ENCODE peak calls at places on chromosome 2, in nine cellular contexts. One of them, this sample, is unnamed.

GRCh38 chr2:175877845-175878563 is 124.1 kb downstream of the LNPK start:
- DNase-seq in A549: peak
- DNase-seq in neural crest cell: no peak
- DNase-seq in IMR-90: peak
- DNase-seq in mesothelial cell of epicardium: no peak
- DNase-seq in breast epithelium: no peak
- DNase-seq in AG10803: peak
- DNase-seq in endothelial cell: no peak
- DNase-seq in tibial artery: peak
- DNase-seq in this sample: no peak

GRCh38 chr2:20728114-20728758 is 61.3 kb downstream of the GDF7 start:
- DNase-seq in A549: no peak
- DNase-seq in neural crest cell: no peak
- DNase-seq in IMR-90: peak
- DNase-seq in mesothelial cell of epicardium: no peak
- DNase-seq in breast epithelium: no peak
- DNase-seq in AG10803: peak
- DNase-seq in endothelial cell: peak
- DNase-seq in tibial artery: no peak
- DNase-seq in this sample: no peak

GRCh38 chr2:109380502-109381326 is 233.1 kb downstream of the SEPTIN10 start:
- DNase-seq in A549: no peak
- DNase-seq in neural crest cell: no peak
- DNase-seq in IMR-90: peak
- DNase-seq in mesothelial cell of epicardium: peak
- DNase-seq in breast epithelium: no peak
- DNase-seq in AG10803: no peak
- DNase-seq in endothelial cell: peak
- DNase-seq in tibial artery: peak
- DNase-seq in this sample: no peak

GRCh38 chr2:239329972-239330572 is 70.7 kb downstream of the HDAC4 start:
- DNase-seq in A549: no peak
- DNase-seq in neural crest cell: no peak
- DNase-seq in IMR-90: no peak
- DNase-seq in mesothelial cell of epicardium: peak
- DNase-seq in breast epithelium: no peak
- DNase-seq in AG10803: no peak
- DNase-seq in endothelial cell: no peak
- DNase-seq in tibial artery: no peak
- DNase-seq in this sample: peak

GRCh38 chr2:86770816-86771215 is 19.9 kb downstream of the CD8A start:
- DNase-seq in A549: no peak
- DNase-seq in neural crest cell: no peak
- DNase-seq in IMR-90: no peak
- DNase-seq in mesothelial cell of epicardium: no peak
- DNase-seq in breast epithelium: no peak
- DNase-seq in AG10803: no peak
- DNase-seq in endothelial cell: no peak
- DNase-seq in tibial artery: no peak
- DNase-seq in this sample: no peak

GRCh38 chr2:118115761-118116160 is 27.5 kb downstream of the INSIG2 start:
- DNase-seq in A549: no peak
- DNase-seq in neural crest cell: no peak
- DNase-seq in IMR-90: no peak
- DNase-seq in mesothelial cell of epicardium: no peak
- DNase-seq in breast epithelium: peak
- DNase-seq in AG10803: no peak
- DNase-seq in endothelial cell: no peak
- DNase-seq in tibial artery: no peak
- DNase-seq in this sample: no peak

GRCh38 chr2:215773728-215774127 is 239.6 kb downstream of the MREG start:
- DNase-seq in A549: peak
- DNase-seq in neural crest cell: no peak
- DNase-seq in IMR-90: peak
- DNase-seq in mesothelial cell of epicardium: no peak
- DNase-seq in breast epithelium: no peak
- DNase-seq in AG10803: peak
- DNase-seq in endothelial cell: no peak
- DNase-seq in tibial artery: peak
- DNase-seq in this sample: peak

GRCh38 chr2:98948956-98949739 is 13.1 kb upstream of the CRACDL start:
- DNase-seq in A549: no peak
- DNase-seq in neural crest cell: no peak
- DNase-seq in IMR-90: no peak
- DNase-seq in mesothelial cell of epicardium: no peak
- DNase-seq in breast epithelium: peak
- DNase-seq in AG10803: no peak
- DNase-seq in endothelial cell: no peak
- DNase-seq in tibial artery: no peak
- DNase-seq in this sample: peak

GRCh38 chr2:150410809-150411208 is 76.7 kb downstream of the RND3 start:
- DNase-seq in A549: peak
- DNase-seq in neural crest cell: no peak
- DNase-seq in IMR-90: peak
- DNase-seq in mesothelial cell of epicardium: no peak
- DNase-seq in breast epithelium: no peak
- DNase-seq in AG10803: peak
- DNase-seq in endothelial cell: no peak
- DNase-seq in tibial artery: no peak
- DNase-seq in this sample: no peak

GRCh38 chr2:159155315-159155714 is 131.2 kb downstream of the WDSUB1 start:
- DNase-seq in A549: no peak
- DNase-seq in neural crest cell: no peak
- DNase-seq in IMR-90: no peak
- DNase-seq in mesothelial cell of epicardium: no peak
- DNase-seq in breast epithelium: peak
- DNase-seq in AG10803: no peak
- DNase-seq in endothelial cell: no peak
- DNase-seq in tibial artery: no peak
- DNase-seq in this sample: peak

GRCh38 chr2:120442923-120443571 is 97.1 kb downstream of the INHBB start:
- DNase-seq in A549: peak
- DNase-seq in neural crest cell: no peak
- DNase-seq in IMR-90: no peak
- DNase-seq in mesothelial cell of epicardium: peak
- DNase-seq in breast epithelium: peak
- DNase-seq in AG10803: no peak
- DNase-seq in endothelial cell: peak
- DNase-seq in tibial artery: no peak
- DNase-seq in this sample: peak

GRCh38 chr2:183060500-183061231 is 17.9 kb upstream of the DUSP19 start:
- DNase-seq in A549: no peak
- DNase-seq in neural crest cell: no peak
- DNase-seq in IMR-90: no peak
- DNase-seq in mesothelial cell of epicardium: no peak
- DNase-seq in breast epithelium: no peak
- DNase-seq in AG10803: no peak
- DNase-seq in endothelial cell: no peak
- DNase-seq in tibial artery: no peak
- DNase-seq in this sample: no peak

GRCh38 chr2:20501974-20502373 is 55.1 kb downstream of the RHOB start:
- DNase-seq in A549: peak
- DNase-seq in neural crest cell: no peak
- DNase-seq in IMR-90: peak
- DNase-seq in mesothelial cell of epicardium: no peak
- DNase-seq in breast epithelium: no peak
- DNase-seq in AG10803: peak
- DNase-seq in endothelial cell: no peak
- DNase-seq in tibial artery: no peak
- DNase-seq in this sample: no peak

GRCh38 chr2:148660999-148661398 is 16.4 kb downstream of the EPC2 start:
- DNase-seq in A549: no peak
- DNase-seq in neural crest cell: no peak
- DNase-seq in IMR-90: peak
- DNase-seq in mesothelial cell of epicardium: no peak
- DNase-seq in breast epithelium: no peak
- DNase-seq in AG10803: peak
- DNase-seq in endothelial cell: no peak
- DNase-seq in tibial artery: no peak
- DNase-seq in this sample: no peak

GRCh38 chr2:211329421-211329820 is 773.0 kb downstream of the CPS1 start:
- DNase-seq in A549: no peak
- DNase-seq in neural crest cell: no peak
- DNase-seq in IMR-90: no peak
- DNase-seq in mesothelial cell of epicardium: no peak
- DNase-seq in breast epithelium: no peak
- DNase-seq in AG10803: no peak
- DNase-seq in endothelial cell: no peak
- DNase-seq in tibial artery: no peak
- DNase-seq in this sample: no peak

GRCh38 chr2:190947711-190948251 is 66.2 kb downstream of the STAT1 start:
- DNase-seq in A549: peak
- DNase-seq in neural crest cell: no peak
- DNase-seq in IMR-90: peak
- DNase-seq in mesothelial cell of epicardium: no peak
- DNase-seq in breast epithelium: no peak
- DNase-seq in AG10803: peak
- DNase-seq in endothelial cell: no peak
- DNase-seq in tibial artery: no peak
- DNase-seq in this sample: no peak
- TF ChIP-seq CTCF in A549: peak
- TF ChIP-seq CTCF in neural crest cell: no peak
- TF ChIP-seq CTCF in IMR-90: peak
- TF ChIP-seq CTCF in mesothelial cell of epicardium: no peak
- TF ChIP-seq CTCF in breast epithelium: no peak
- TF ChIP-seq CTCF in AG10803: no peak
- TF ChIP-seq CTCF in endothelial cell: no peak
- TF ChIP-seq CTCF in tibial artery: no peak
- TF ChIP-seq CTCF in this sample: no peak

GRCh38 chr2:129827251-129827894 is 152.1 kb upstream of the RAB6C start:
- DNase-seq in A549: no peak
- DNase-seq in neural crest cell: no peak
- DNase-seq in IMR-90: no peak
- DNase-seq in mesothelial cell of epicardium: no peak
- DNase-seq in breast epithelium: no peak
- DNase-seq in AG10803: no peak
- DNase-seq in endothelial cell: peak
- DNase-seq in tibial artery: no peak
- DNase-seq in this sample: no peak
- TF ChIP-seq CTCF in A549: no peak
- TF ChIP-seq CTCF in neural crest cell: no peak
- TF ChIP-seq CTCF in IMR-90: no peak
- TF ChIP-seq CTCF in mesothelial cell of epicardium: no peak
- TF ChIP-seq CTCF in breast epithelium: no peak
- TF ChIP-seq CTCF in AG10803: no peak
- TF ChIP-seq CTCF in endothelial cell: no peak
- TF ChIP-seq CTCF in tibial artery: no peak
- TF ChIP-seq CTCF in this sample: no peak

GRCh38 chr2:8306530-8307351 is 375.1 kb upstream of the ID2 start:
- DNase-seq in A549: peak
- DNase-seq in neural crest cell: no peak
- DNase-seq in IMR-90: peak
- DNase-seq in mesothelial cell of epicardium: no peak
- DNase-seq in breast epithelium: no peak
- DNase-seq in AG10803: peak
- DNase-seq in endothelial cell: no peak
- DNase-seq in tibial artery: no peak
- DNase-seq in this sample: no peak

GRCh38 chr2:8304821-8305766 is 376.8 kb upstream of the ID2 start:
- DNase-seq in A549: no peak
- DNase-seq in neural crest cell: no peak
- DNase-seq in IMR-90: no peak
- DNase-seq in mesothelial cell of epicardium: no peak
- DNase-seq in breast epithelium: no peak
- DNase-seq in AG10803: no peak
- DNase-seq in endothelial cell: no peak
- DNase-seq in tibial artery: peak
- DNase-seq in this sample: no peak

GRCh38 chr2:8300216-8300615 is 381.6 kb upstream of the ID2 start:
- DNase-seq in A549: no peak
- DNase-seq in neural crest cell: no peak
- DNase-seq in IMR-90: no peak
- DNase-seq in mesothelial cell of epicardium: no peak
- DNase-seq in breast epithelium: no peak
- DNase-seq in AG10803: no peak
- DNase-seq in endothelial cell: no peak
- DNase-seq in tibial artery: no peak
- DNase-seq in this sample: no peak

GRCh38 chr2:8300905-8301304 is 381.0 kb upstream of the ID2 start:
- DNase-seq in A549: no peak
- DNase-seq in neural crest cell: no peak
- DNase-seq in IMR-90: no peak
- DNase-seq in mesothelial cell of epicardium: no peak
- DNase-seq in breast epithelium: no peak
- DNase-seq in AG10803: no peak
- DNase-seq in endothelial cell: no peak
- DNase-seq in tibial artery: no peak
- DNase-seq in this sample: no peak

GRCh38 chr2:8303322-8303832 is 378.5 kb upstream of the ID2 start:
- DNase-seq in A549: no peak
- DNase-seq in neural crest cell: no peak
- DNase-seq in IMR-90: no peak
- DNase-seq in mesothelial cell of epicardium: no peak
- DNase-seq in breast epithelium: peak
- DNase-seq in AG10803: no peak
- DNase-seq in endothelial cell: no peak
- DNase-seq in tibial artery: peak
- DNase-seq in this sample: peak
- TF ChIP-seq CTCF in A549: no peak
- TF ChIP-seq CTCF in neural crest cell: no peak
- TF ChIP-seq CTCF in IMR-90: no peak
- TF ChIP-seq CTCF in mesothelial cell of epicardium: no peak
- TF ChIP-seq CTCF in breast epithelium: no peak
- TF ChIP-seq CTCF in AG10803: no peak
- TF ChIP-seq CTCF in endothelial cell: no peak
- TF ChIP-seq CTCF in tibial artery: no peak
- TF ChIP-seq CTCF in this sample: no peak

GRCh38 chr2:189113963-189114362 is 65.6 kb downstream of the COL5A2 start:
- DNase-seq in A549: no peak
- DNase-seq in neural crest cell: no peak
- DNase-seq in IMR-90: peak
- DNase-seq in mesothelial cell of epicardium: no peak
- DNase-seq in breast epithelium: no peak
- DNase-seq in AG10803: peak
- DNase-seq in endothelial cell: no peak
- DNase-seq in tibial artery: no peak
- DNase-seq in this sample: no peak

GRCh38 chr2:189104926-189105325 is 74.6 kb downstream of the COL5A2 start:
- DNase-seq in A549: no peak
- DNase-seq in neural crest cell: no peak
- DNase-seq in IMR-90: peak
- DNase-seq in mesothelial cell of epicardium: no peak
- DNase-seq in breast epithelium: no peak
- DNase-seq in AG10803: no peak
- DNase-seq in endothelial cell: no peak
- DNase-seq in tibial artery: no peak
- DNase-seq in this sample: no peak

GRCh38 chr2:189115126-189115525 is 64.4 kb downstream of the COL5A2 start:
- DNase-seq in A549: no peak
- DNase-seq in neural crest cell: no peak
- DNase-seq in IMR-90: peak
- DNase-seq in mesothelial cell of epicardium: no peak
- DNase-seq in breast epithelium: no peak
- DNase-seq in AG10803: peak
- DNase-seq in endothelial cell: no peak
- DNase-seq in tibial artery: no peak
- DNase-seq in this sample: no peak

GRCh38 chr2:189111063-189111715 is 68.4 kb downstream of the COL5A2 start:
- DNase-seq in A549: peak
- DNase-seq in neural crest cell: no peak
- DNase-seq in IMR-90: no peak
- DNase-seq in mesothelial cell of epicardium: no peak
- DNase-seq in breast epithelium: no peak
- DNase-seq in AG10803: no peak
- DNase-seq in endothelial cell: no peak
- DNase-seq in tibial artery: no peak
- DNase-seq in this sample: no peak

GRCh38 chr2:189109921-189110397 is 69.6 kb downstream of the COL5A2 start:
- DNase-seq in A549: no peak
- DNase-seq in neural crest cell: no peak
- DNase-seq in IMR-90: peak
- DNase-seq in mesothelial cell of epicardium: no peak
- DNase-seq in breast epithelium: no peak
- DNase-seq in AG10803: peak
- DNase-seq in endothelial cell: no peak
- DNase-seq in tibial artery: no peak
- DNase-seq in this sample: no peak
- TF ChIP-seq CTCF in A549: no peak
- TF ChIP-seq CTCF in neural crest cell: no peak
- TF ChIP-seq CTCF in IMR-90: no peak
- TF ChIP-seq CTCF in mesothelial cell of epicardium: no peak
- TF ChIP-seq CTCF in breast epithelium: no peak
- TF ChIP-seq CTCF in AG10803: no peak
- TF ChIP-seq CTCF in endothelial cell: no peak
- TF ChIP-seq CTCF in tibial artery: no peak
- TF ChIP-seq CTCF in this sample: no peak

This sample was measured in body of pancreas.